ENCODE peak calls at places on chromosomes 13 and 19, in six cellular contexts. U, K, O, E, C and B are unnamed samples.

GRCh38 chr19:3345850-3346460 is 20.4 kb upstream of the NFIC start:
- DNase-seq in C (no peak), U (no peak), E (no peak), O (no peak), K (no peak), B (no peak)

GRCh38 chr13:91078093-91078679 is 269.3 kb upstream of the MIR17HG start:
- DNase-seq in U (no peak), K (no peak), C (peak), E (no peak), O (no peak), B (no peak)

GRCh38 chr19:36528921-36529518 is 949 bp upstream of the ZNF260 start:
- DNase-seq in K (peak), E (peak), C (no peak), O (no peak), U (no peak), B (no peak)

GRCh38 chr13:80523134-80523533 is 182.2 kb upstream of the SPRY2 start:
- DNase-seq in K (no peak), O (no peak), E (no peak), U (no peak), C (no peak), B (no peak)

GRCh38 chr13:35630551-35631275 is 154.2 kb upstream of the MAB21L1 start:
- DNase-seq in C (no peak), E (peak), U (peak), K (peak), O (no peak), B (no peak)

GRCh38 chr19:16899566-16900075 is 10.8 kb downstream of the F2RL3 start:
- DNase-seq in K (no peak), E (peak), U (peak), O (no peak), C (no peak), B (no peak)

GRCh38 chr19:1286451-1286858 is 782 bp downstream of the EFNA2 start:
- DNase-seq in U (no peak), E (no peak), C (no peak), O (no peak), K (no peak), B (no peak)

GRCh38 chr19:42290523-42291436 is 11.2 kb upstream of the PRR19 start:
- DNase-seq in U (no peak), K (no peak), C (no peak), O (peak), E (peak), B (no peak)

GRCh38 chr19:48468806-48469055 is 438 bp upstream of the CYTH2 start:
- DNase-seq in K (no peak), E (no peak), C (no peak), O (no peak), U (no peak), B (no peak)